ENCODE peak calls at places on chromosome 12, in seven cellular contexts. N is retina; F is activated T-cell treated with anti-CD3 and anti-CD28 coated beads, Interleukin-2, amount 50 U/mL, for 1 hour; Y is EL; I is Panc1; O is WTC11; P is GM23338. S is an unnamed sample.

GRCh38 chr12:67752226-67752732 is 103.7 kb downstream of the DYRK2 start:
- DNase-seq in N (no peak), F (no peak), Y (peak; percentile 70), I (no peak), O (no peak), P (no peak), S (no peak)

GRCh38 chr12:89389755-89390661 is 37.7 kb upstream of the DUSP6 start:
- DNase-seq in N (no peak), F (no peak), Y (peak; percentile 8), I (no peak), O (no peak), P (no peak), S (no peak)

GRCh38 chr12:113241191-113242017 is 20.1 kb downstream of the TPCN1 start:
- DNase-seq in N (peak; percentile 42), F (no peak), Y (peak; percentile 95), I (peak; percentile 84), O (no peak), P (no peak), S (peak; percentile 82)

GRCh38 chr12:54045868-54046529 is 7.6 kb upstream of the HOXC4 start:
- DNase-seq in N (no peak), F (no peak), Y (no peak), I (no peak), O (no peak), P (no peak), S (no peak)

GRCh38 chr12:82688035-82688501 is 1.4 kb downstream of the TMTC2 start:
- DNase-seq in N (peak; percentile 87), F (no peak), Y (peak; percentile 9), I (no peak), O (no peak), P (no peak), S (no peak)

GRCh38 chr12:106774808-106775524 is 484 bp downstream of the RIC8B start:
- DNase-seq in N (no peak), F (no peak), Y (no peak), I (no peak), O (no peak), P (no peak), S (peak; percentile 39)

GRCh38 chr12:53453953-53454640 is 2.2 kb downstream of the PCBP2 start:
- DNase-seq in N (no peak), F (no peak), Y (no peak), I (no peak), O (no peak), P (no peak), S (no peak)

GRCh38 chr12:9721394-9722092 is 11.4 kb downstream of the CLECL1 start:
- DNase-seq in N (no peak), F (no peak), Y (no peak), I (peak; percentile 56), O (no peak), P (no peak), S (no peak)

GRCh38 chr12:69022674-69023073 is 89.7 kb upstream of the CPM start:
- DNase-seq in N (no peak), F (no peak), Y (no peak), I (no peak), O (no peak), P (no peak), S (no peak)

GRCh38 chr12:27424631-27425230 is 21.8 kb upstream of the SMCO2 start:
- DNase-seq in N (no peak), F (no peak), Y (peak; percentile 44), I (peak; percentile 30), O (no peak), P (peak; percentile 68), S (peak; percentile 53)

GRCh38 chr12:77625441-77625840 is 205.3 kb upstream of the NAV3 start:
- DNase-seq in N (no peak), F (no peak), Y (peak; percentile 85), I (peak; percentile 43), O (no peak), P (no peak), S (peak; percentile 66)

GRCh38 chr12:124538194-124539082 is 29.0 kb downstream of the NCOR2 start:
- DNase-seq in N (no peak), F (no peak), Y (peak; percentile 33), I (no peak), O (no peak), P (no peak), S (no peak)

GRCh38 chr12:118082161-118082560 is 21.2 kb upstream of the WSB2 start:
- DNase-seq in N (no peak), F (no peak), Y (no peak), I (no peak), O (no peak), P (no peak), S (no peak)

GRCh38 chr12:26370098-26370497 is 174.7 kb downstream of the SSPN start:
- DNase-seq in N (no peak), F (no peak), Y (no peak), I (no peak), O (no peak), P (no peak), S (no peak)

GRCh38 chr12:81797100-81797499 is 38.0 kb upstream of the PPFIA2 start:
- DNase-seq in N (no peak), F (no peak), Y (peak; percentile 1), I (no peak), O (no peak), P (peak; percentile 71), S (peak; percentile 2)

GRCh38 chr12:116916714-116917114 is 6.0 kb downstream of the FBXW8 start:
- DNase-seq in N (no peak), F (peak; percentile 34), Y (peak; percentile 74), I (no peak), O (no peak), P (peak; percentile 26), S (peak; percentile 65)